ENCODE peak calls at places on chromosomes 11 and 22, in five cellular contexts. Y is Peyer's patch, Z is body of pancreas, X is MM.1S, N is fibroblast of mammary gland. K is an unnamed sample.

GRCh38 chr11:67062526-67063373 is 6.1 kb downstream of the RHOD start:
- DNase-seq in Y (no peak), Z (no peak), X (no peak), N (no peak), K (no peak)

GRCh38 chr11:2357246-2357645 is 19.9 kb upstream of the CD81 start:
- DNase-seq in Y (peak; percentile 13), Z (no peak), X (no peak), N (no peak), K (no peak)

GRCh38 chr11:72633068-72633467 is 41.2 kb downstream of the PDE2A start:
- DNase-seq in Y (no peak), Z (no peak), X (no peak), N (no peak), K (no peak)

GRCh38 chr11:67024410-67024809 is 1.5 kb downstream of the SYT12 start:
- DNase-seq in Y (no peak), Z (no peak), X (peak; percentile 66), N (no peak), K (peak; percentile 59)

GRCh38 chr11:14894657-14895598 is 2.9 kb upstream of the CYP2R1 start:
- DNase-seq in Y (peak; percentile 55), Z (peak; percentile 20), X (no peak), N (peak; percentile 71), K (no peak)

GRCh38 chr22:43136255-43136654 is 6.9 kb downstream of the MCAT start:
- DNase-seq in Y (peak; percentile 77), Z (no peak), X (no peak), N (peak; percentile 34), K (peak; percentile 68)

GRCh38 chr11:127114035-127114434 is 113.5 kb upstream of the KIRREL3 start:
- DNase-seq in Y (no peak), Z (peak; percentile 56), X (no peak), N (no peak), K (no peak)

GRCh38 chr11:96878299-96879051 is 488.7 kb downstream of the JRKL start:
- DNase-seq in Y (no peak), Z (peak; percentile 10), X (no peak), N (no peak), K (no peak)

GRCh38 chr11:64869571-64870175 is 8.7 kb downstream of the EHD1 start:
- DNase-seq in Y (no peak), Z (no peak), X (no peak), N (no peak), K (peak; percentile 44)

GRCh38 chr22:20027966-20028854 is 7.3 kb downstream of the TANGO2 start:
- DNase-seq in Y (no peak), Z (no peak), X (no peak), N (peak; percentile 28), K (peak; percentile 30)

GRCh38 chr11:121141051-121141450 is 40.0 kb downstream of the TECTA start:
- DNase-seq in Y (no peak), Z (no peak), X (no peak), N (peak; percentile 19), K (no peak)

GRCh38 chr11:65366340-65366773 is 11.8 kb downstream of the TIGD3 start:
- DNase-seq in Y (peak; percentile 70), Z (peak; percentile 77), X (peak; percentile 64), N (peak; percentile 87), K (peak; percentile 77)

GRCh38 chr11:132862137-132862536 is 670.2 kb downstream of the OPCML start:
- DNase-seq in Y (no peak), Z (no peak), X (no peak), N (no peak), K (no peak)

GRCh38 chr22:45930324-45930723 is 46.6 kb downstream of the WNT7B start:
- DNase-seq in Y (no peak), Z (no peak), X (no peak), N (no peak), K (no peak)
- TF ChIP-seq CTCF in Y (no peak), Z (no peak), X (no peak), N (no peak), K (no peak)

GRCh38 chr11:10933455-10934292 is 75.8 kb upstream of the ZBED5 start:
- DNase-seq in Y (peak; percentile 95), Z (peak; percentile 95), X (peak; percentile 92), N (peak; percentile 93), K (peak; percentile 83)
- H3K4me3 ChIP-seq in Y (peak overlapping the region; percentile 39), Z (no peak overlapping the region), X (peak overlapping the region; percentile 69), N (peak overlapping the region; percentile 66), K (peak overlapping the region; percentile 16)

DNA sequence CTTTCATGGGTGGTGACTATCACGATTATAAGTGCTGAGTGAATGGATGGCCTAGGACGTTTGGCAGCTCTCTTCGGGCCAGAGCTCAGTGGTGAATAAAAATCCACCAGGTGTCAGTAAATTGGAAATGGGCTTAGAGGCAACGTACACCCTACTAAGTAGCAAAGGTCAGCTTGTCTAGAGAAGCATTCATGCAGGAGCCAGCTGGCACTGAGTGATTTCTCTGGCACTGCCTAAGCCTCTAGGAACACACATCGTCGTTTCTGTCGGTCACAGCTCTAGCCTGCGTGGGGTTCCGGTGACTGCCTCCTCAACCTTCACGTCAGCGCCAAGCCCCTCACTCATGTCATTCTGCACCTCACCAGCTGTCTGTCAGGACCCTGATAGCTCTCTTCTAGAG is 192.4 kb upstream of the NTM start:
- DNase-seq in Y (no peak), Z (no peak), X (no peak), N (no peak), K (no peak)
- TF ChIP-seq CTCF in Y (no peak), Z (no peak), X (no peak), N (no peak), K (no peak)

GRCh38 chr11:59756845-59757244 is 1.7 kb downstream of the STX3 start:
- DNase-seq in Y (peak; percentile 81), Z (peak; percentile 65), X (peak; percentile 53), N (peak; percentile 33), K (no peak)
- H3K4me3 ChIP-seq in Y (peak overlapping the region; percentile 92), Z (no peak overlapping the region), X (peak overlapping the region; percentile 99), N (no peak overlapping the region), K (no peak overlapping the region)

K was measured in GM12865.